ENCODE peak calls at places on chromosomes 7 and 10, in ten cellular contexts. S, Y, L, D, F, R, P, X, U and J are unnamed samples.

GRCh38 chr7:151007469-151007898 is 16.7 kb downstream of the NOS3 start:
- DNase-seq in L (no peak), S (no peak), Y (no peak), P (no peak), U (no peak), D (no peak), X (no peak), R (no peak), F (no peak), J (no peak)

GRCh38 chr10:114940735-114941134 is 2.7 kb downstream of the TRUB1 start:
- DNase-seq in D (no peak), S (no peak), Y (no peak), U (no peak), R (no peak), L (no peak), P (no peak), X (no peak), F (no peak), J (no peak)

GRCh38 chr7:37032258-37032601 is 307.9 kb upstream of the AOAH start:
- DNase-seq in X (no peak), Y (no peak), L (no peak), F (no peak), R (no peak), S (no peak), D (no peak), P (no peak), U (no peak), J (no peak)

GRCh38 chr10:79018591-79019011 is 50.2 kb upstream of the ZMIZ1 start:
- DNase-seq in X (no peak), P (no peak), R (no peak), L (no peak), S (no peak), Y (no peak), U (no peak), F (no peak), D (no peak), J (no peak)

GRCh38 chr7:36155811-36156361 is 2.8 kb downstream of the EEPD1 start:
- DNase-seq in R (peak), U (no peak), Y (no peak), L (peak), S (no peak), P (no peak), F (no peak), X (no peak), D (no peak), J (no peak)

GRCh38 chr10:60176900-60177299 is 212.8 kb downstream of the ANK3 start:
- DNase-seq in S (no peak), L (no peak), D (no peak), F (no peak), U (peak), R (peak), X (no peak), P (no peak), Y (no peak), J (no peak)

GRCh38 chr10:79105164-79105739 is 36.5 kb downstream of the ZMIZ1 start:
- DNase-seq in R (no peak), P (no peak), U (no peak), Y (no peak), L (no peak), D (no peak), X (no peak), S (no peak), F (no peak), J (no peak)

GRCh38 chr7:50627824-50628361 is 62.7 kb upstream of the DDC start:
- DNase-seq in D (no peak), U (no peak), P (no peak), S (no peak), Y (no peak), F (no peak), L (no peak), X (no peak), R (no peak), J (no peak)

GRCh38 chr7:22238354-22239311 is 118.3 kb downstream of the RAPGEF5 start:
- DNase-seq in L (no peak), U (no peak), P (no peak), S (no peak), D (no peak), X (no peak), R (no peak), F (no peak), Y (no peak), J (no peak)

GRCh38 chr10:76435154-76435553 is 1003.7 kb downstream of the LRMDA start:
- DNase-seq in Y (no peak), P (no peak), S (no peak), X (no peak), U (no peak), F (no peak), L (no peak), R (no peak), D (no peak), J (no peak)

GRCh38 chr10:132940791-132941465 is 1.4 kb downstream of the CFAP46 start:
- DNase-seq in R (no peak), D (no peak), P (no peak), F (no peak), S (no peak), U (no peak), L (no peak), Y (no peak), X (no peak), J (no peak)

GRCh38 chr10:43287056-43288007 is 20.5 kb upstream of the RASGEF1A start:
- DNase-seq in P (no peak), D (peak), S (peak), L (no peak), F (peak), Y (no peak), R (peak), U (peak), X (no peak), J (no peak)

GRCh38 chr10:85445702-85446101 is 920.9 kb downstream of the GRID1 start:
- DNase-seq in L (no peak), S (no peak), Y (no peak), R (no peak), F (no peak), D (no peak), X (no peak), U (no peak), P (no peak), J (no peak)

GRCh38 chr7:86008898-86009297 is 634.8 kb upstream of the GRM3 start:
- DNase-seq in S (no peak), X (no peak), L (no peak), F (no peak), D (no peak), P (no peak), R (no peak), Y (no peak), U (no peak), J (no peak)

GRCh38 chr7:74183142-74183541 is 9.0 kb downstream of the EIF4H start:
- DNase-seq in Y (no peak), X (no peak), U (no peak), P (no peak), D (no peak), F (no peak), R (no peak), S (no peak), L (no peak), J (no peak)

GRCh38 chr7:78605131-78605530 is 806.6 kb downstream of the PHTF2 start:
- DNase-seq in F (no peak), S (no peak), P (no peak), L (no peak), Y (no peak), U (no peak), X (no peak), R (no peak), D (no peak), J (no peak)

GRCh38 chr7:142438923-142439515 is 181.2 kb upstream of the PRSS58 start:
- DNase-seq in X (no peak), F (no peak), L (no peak), D (no peak), U (no peak), R (no peak), Y (no peak), P (no peak), S (no peak), J (no peak)

GRCh38 chr7:151437866-151438516 is 1.9 kb downstream of the CRYGN start:
- DNase-seq in R (no peak), X (no peak), S (no peak), U (no peak), D (no peak), P (no peak), L (no peak), F (no peak), Y (no peak), J (no peak)

GRCh38 chr10:96017227-96017687 is 26.1 kb upstream of the CCNJ start:
- DNase-seq in R (peak), S (peak), X (no peak), Y (peak), P (no peak), D (no peak), L (peak), F (peak), U (peak), J (peak)

GRCh38 chr7:21365866-21366624 is 61.8 kb upstream of the SP4 start:
- DNase-seq in P (no peak), F (peak), Y (peak), S (peak), R (no peak), X (no peak), D (no peak), U (peak), L (peak), J (no peak)

GRCh38 chr10:44154956-44155355 is 229.9 kb downstream of the CXCL12 start:
- DNase-seq in D (no peak), X (no peak), F (no peak), R (no peak), Y (no peak), L (no peak), S (no peak), U (no peak), P (no peak), J (no peak)

GRCh38 chr7:78203042-78203720 is 404.6 kb downstream of the PHTF2 start:
- DNase-seq in F (no peak), L (no peak), Y (no peak), P (no peak), U (no peak), D (no peak), S (no peak), R (no peak), X (no peak), J (no peak)

GRCh38 chr10:93199221-93199681 is 125.6 kb downstream of the CYP26A1 start:
- DNase-seq in U (no peak), P (no peak), L (peak), X (no peak), F (peak), S (peak), Y (no peak), R (peak), D (no peak), J (no peak)

GRCh38 chr10:100670828-100671479 is 74.4 kb upstream of the PAX2 start:
- DNase-seq in Y (no peak), P (no peak), F (peak), U (peak), S (no peak), X (peak), R (no peak), L (peak), D (peak), J (peak)

GRCh38 chr10:110993024-110993693 is 73.8 kb downstream of the SHOC2 start:
- DNase-seq in D (no peak), L (no peak), P (no peak), R (no peak), F (no peak), Y (no peak), X (no peak), S (no peak), U (no peak), J (no peak)

GRCh38 chr10:104054430-104054829 is 31.2 kb downstream of the COL17A1 start:
- DNase-seq in P (no peak), U (peak), R (no peak), Y (no peak), F (peak), S (no peak), X (no peak), D (no peak), L (no peak), J (no peak)

GRCh38 chr7:15561840-15562239 is at the start of gene AGMO:
- DNase-seq in X (no peak), Y (peak), R (peak), P (no peak), L (peak), D (no peak), F (peak), U (peak), S (no peak), J (no peak)

GRCh38 chr10:49285232-49285631 is 13.7 kb upstream of the C10orf71 start:
- DNase-seq in D (no peak), L (no peak), U (no peak), X (no peak), P (no peak), S (no peak), R (no peak), Y (no peak), F (no peak), J (no peak)

GRCh38 chr10:77279207-77279606 is 358.4 kb downstream of the KCNMA1 start:
- DNase-seq in L (peak), D (no peak), U (no peak), Y (no peak), R (no peak), S (no peak), X (no peak), P (no peak), F (no peak), J (no peak)

GRCh38 chr10:3779146-3779707 is 5.8 kb downstream of the KLF6 start:
- DNase-seq in L (no peak), Y (no peak), P (no peak), R (no peak), U (no peak), D (no peak), F (no peak), S (no peak), X (no peak), J (no peak)

GRCh38 chr7:976901-977325 is 1.6 kb upstream of the COX19 start:
- DNase-seq in P (no peak), D (no peak), S (no peak), R (no peak), F (no peak), X (no peak), U (no peak), Y (no peak), L (no peak), J (no peak)

GRCh38 chr7:158815046-158815445 is 14.3 kb downstream of the ESYT2 start:
- DNase-seq in D (no peak), R (no peak), U (no peak), P (no peak), F (no peak), Y (no peak), S (no peak), X (no peak), L (no peak), J (no peak)

GRCh38 chr10:12822374-12823170 is 178.9 kb downstream of the CCDC3 start:
- DNase-seq in R (no peak), P (no peak), Y (no peak), L (no peak), U (no peak), S (no peak), D (no peak), F (no peak), X (no peak), J (no peak)

GRCh38 chr7:157276091-157276561 is 60.7 kb upstream of the DNAJB6 start:
- DNase-seq in S (no peak), D (no peak), F (no peak), P (no peak), U (no peak), X (no peak), Y (no peak), R (no peak), L (no peak), J (no peak)

GRCh38 chr7:149196151-149196704 is 882 bp downstream of the ZNF282 start:
- DNase-seq in U (no peak), L (no peak), D (no peak), F (peak), X (no peak), P (no peak), R (no peak), Y (no peak), S (no peak), J (no peak)

GRCh38 chr10:48659790-48660189 is 24.9 kb upstream of the WDFY4 start:
- DNase-seq in D (no peak), S (peak), Y (no peak), P (no peak), U (no peak), L (no peak), F (no peak), R (no peak), X (no peak), J (no peak)